ENCODE peak calls at places on chromosomes 13 and 19, in nine cellular contexts. W, M, Q, Y, E, P, N, L and A are unnamed samples.

GRCh38 chr19:45523642-45524256 is 16.5 kb downstream of the VASP start:
- DNase-seq in W (peak), M (peak), Q (peak), Y (no peak), E (peak), P (no peak), N (peak), L (peak), A (peak)

GRCh38 chr19:20371911-20372310 is 193.7 kb downstream of the ZNF737 start:
- DNase-seq in W (no peak), M (no peak), Q (no peak), Y (no peak), E (no peak), P (no peak), N (no peak), L (no peak), A (no peak)

GRCh38 chr19:53991224-53992113 is at the start of gene CACNG6:
- DNase-seq in W (no peak), M (no peak), Q (peak), Y (no peak), E (peak), P (no peak), N (no peak), L (no peak), A (no peak)

GRCh38 chr13:58397596-58398387 is 766.2 kb downstream of the PCDH17 start:
- DNase-seq in W (no peak), M (no peak), Q (no peak), Y (no peak), E (no peak), P (no peak), N (peak), L (no peak), A (no peak)

GRCh38 chr13:48775804-48776203 is 122.1 kb downstream of the CYSLTR2 start:
- DNase-seq in W (no peak), M (no peak), Q (no peak), Y (no peak), E (no peak), P (peak), N (no peak), L (no peak), A (no peak)

GRCh38 chr13:106744516-106744915 is 176.6 kb upstream of the ARGLU1 start:
- DNase-seq in W (no peak), M (no peak), Q (no peak), Y (no peak), E (no peak), P (no peak), N (no peak), L (no peak), A (no peak)

GRCh38 chr19:11091343-11092153 is 2.3 kb downstream of the LDLR start:
- DNase-seq in W (peak), M (no peak), Q (no peak), Y (no peak), E (peak), P (peak), N (peak), L (peak), A (peak)

GRCh38 chr19:8017808-8018207 is 12.4 kb upstream of the ELAVL1 start:
- DNase-seq in W (no peak), M (no peak), Q (peak), Y (no peak), E (peak), P (no peak), N (no peak), L (peak), A (peak)

GRCh38 chr13:40665754-40666057 is 735 bp downstream of the FOXO1 start:
- DNase-seq in W (no peak), M (peak), Q (peak), Y (no peak), E (no peak), P (no peak), N (no peak), L (peak), A (no peak)

GRCh38 chr13:64928704-64929499 is 2301.2 kb downstream of the PCDH9 start:
- DNase-seq in W (no peak), M (no peak), Q (peak), Y (no peak), E (peak), P (peak), N (no peak), L (no peak), A (no peak)

GRCh38 chr19:16575282-16575681 is 3.1 kb upstream of the SLC35E1 start:
- DNase-seq in W (no peak), M (no peak), Q (no peak), Y (no peak), E (no peak), P (no peak), N (no peak), L (no peak), A (no peak)

GRCh38 chr13:109043561-109044075 is 414.2 kb downstream of the MYO16 start:
- DNase-seq in W (no peak), M (no peak), Q (no peak), Y (no peak), E (no peak), P (no peak), N (no peak), L (no peak), A (no peak)

GRCh38 chr13:48161530-48162179 is 66.8 kb upstream of the MED4 start:
- DNase-seq in W (no peak), M (no peak), Q (no peak), Y (no peak), E (peak), P (no peak), N (peak), L (no peak), A (no peak)

GRCh38 chr19:35056513-35057063 is 15.1 kb downstream of the HPN start:
- DNase-seq in W (no peak), M (no peak), Q (no peak), Y (no peak), E (no peak), P (no peak), N (no peak), L (no peak), A (no peak)

GRCh38 chr13:46756977-46757376 is 40.0 kb downstream of the ESD start:
- DNase-seq in W (no peak), M (no peak), Q (no peak), Y (no peak), E (peak), P (no peak), N (no peak), L (no peak), A (no peak)

GRCh38 chr19:10167459-10167858 is 27.3 kb downstream of the DNMT1 start:
- DNase-seq in W (no peak), M (no peak), Q (no peak), Y (no peak), E (no peak), P (no peak), N (no peak), L (no peak), A (no peak)

GRCh38 chr13:69243366-69243765 is 864.3 kb upstream of the ATXN8OS start:
- DNase-seq in W (no peak), M (no peak), Q (no peak), Y (no peak), E (no peak), P (no peak), N (no peak), L (no peak), A (no peak)

GRCh38 chr19:30402790-30403189 is 30.6 kb downstream of the ZNF536 start:
- DNase-seq in W (no peak), M (no peak), Q (no peak), Y (no peak), E (no peak), P (no peak), N (no peak), L (no peak), A (no peak)

GRCh38 chr19:50931023-50931422 is 19.8 kb upstream of the KLK4 start:
- DNase-seq in W (no peak), M (no peak), Q (no peak), Y (no peak), E (no peak), P (no peak), N (no peak), L (no peak), A (no peak)

GRCh38 chr19:13002970-13003540 is 7.8 kb downstream of the NFIX start:
- DNase-seq in W (no peak), M (no peak), Q (no peak), Y (no peak), E (no peak), P (no peak), N (no peak), L (no peak), A (no peak)

GRCh38 chr19:39212377-39212742 is 8.3 kb upstream of the SYCN start:
- DNase-seq in W (no peak), M (peak), Q (peak), Y (no peak), E (peak), P (no peak), N (peak), L (peak), A (peak)

GRCh38 chr13:94987869-94988268 is 275.5 kb upstream of the SOX21 start:
- DNase-seq in W (no peak), M (no peak), Q (no peak), Y (no peak), E (no peak), P (no peak), N (no peak), L (no peak), A (no peak)

GRCh38 chr19:48353682-48354081 is 10.1 kb downstream of the TMEM143 start:
- DNase-seq in W (no peak), M (no peak), Q (no peak), Y (no peak), E (no peak), P (no peak), N (no peak), L (no peak), A (no peak)

GRCh38 chr13:43245374-43245964 is 222.1 kb downstream of the DNAJC15 start:
- DNase-seq in W (no peak), M (no peak), Q (no peak), Y (no peak), E (no peak), P (peak), N (no peak), L (no peak), A (no peak)

GRCh38 chr13:100234524-100235136 is 145.7 kb downstream of the PCCA start:
- DNase-seq in W (no peak), M (no peak), Q (no peak), Y (no peak), E (no peak), P (peak), N (no peak), L (no peak), A (no peak)

GRCh38 chr19:51750381-51751124 is 1.1 kb downstream of the FPR1 start:
- DNase-seq in W (no peak), M (no peak), Q (no peak), Y (no peak), E (no peak), P (no peak), N (no peak), L (no peak), A (no peak)

GRCh38 chr19:8635422-8635821 is 5.0 kb downstream of the NFILZ start:
- DNase-seq in W (no peak), M (no peak), Q (no peak), Y (no peak), E (no peak), P (no peak), N (no peak), L (no peak), A (no peak)

GRCh38 chr19:15829277-15829770 is 13.9 kb upstream of the OR10H1 start:
- DNase-seq in W (no peak), M (no peak), Q (no peak), Y (no peak), E (no peak), P (no peak), N (no peak), L (no peak), A (no peak)

GRCh38 chr13:73938375-73939070 is 195.7 kb downstream of the KLF12 start:
- DNase-seq in W (no peak), M (no peak), Q (no peak), Y (no peak), E (peak), P (peak), N (no peak), L (no peak), A (no peak)

GRCh38 chr19:15412832-15413231 is 6.0 kb downstream of the AKAP8L start:
- DNase-seq in W (no peak), M (no peak), Q (no peak), Y (no peak), E (no peak), P (no peak), N (no peak), L (no peak), A (no peak)

GRCh38 chr19:35495107-35496064 is 5.1 kb upstream of the KRTDAP start:
- DNase-seq in W (no peak), M (peak), Q (peak), Y (no peak), E (peak), P (no peak), N (peak), L (peak), A (peak)

GRCh38 chr19:3338541-3339181 is 27.7 kb upstream of the NFIC start:
- DNase-seq in W (peak), M (no peak), Q (no peak), Y (no peak), E (no peak), P (no peak), N (peak), L (peak), A (peak)

GRCh38 chr19:40279761-40280607 is 5.2 kb downstream of the AKT2 start:
- DNase-seq in W (no peak), M (no peak), Q (peak), Y (no peak), E (no peak), P (no peak), N (no peak), L (no peak), A (no peak)

GRCh38 chr13:64234255-64234654 is 2818.6 kb upstream of the PCDH20 start:
- DNase-seq in W (no peak), M (no peak), Q (no peak), Y (no peak), E (peak), P (peak), N (no peak), L (no peak), A (no peak)

GRCh38 chr19:33795370-33796163 is 1.1 kb upstream of the KCTD15 start:
- DNase-seq in W (peak), M (peak), Q (peak), Y (peak), E (peak), P (no peak), N (peak), L (peak), A (peak)

GRCh38 chr19:8517551-8518442 is 3.8 kb upstream of the ZNF414 start:
- DNase-seq in W (no peak), M (no peak), Q (no peak), Y (no peak), E (peak), P (no peak), N (no peak), L (peak), A (peak)